ENCODE peak calls at places on chromosomes 2 and 18, in five cellular contexts. One of them, this sample, is unnamed.
A peak's percentile ranks its signal among the peaks of the same experiment; 100 is the strongest.

GRCh38 chr2:157936464-157936863 is 60.3 kb upstream of the ACVR1 start:
- DNase-seq in MM.1S: no peak
- DNase-seq in A172: no peak
- DNase-seq in T-helper 2 cell: no peak
- DNase-seq in pancreas: no peak
- DNase-seq in this sample: no peak

GRCh38 chr18:22429564-22429963 is 11.8 kb upstream of the CTAGE1 start:
- DNase-seq in MM.1S: no peak
- DNase-seq in A172: no peak
- DNase-seq in T-helper 2 cell: no peak
- DNase-seq in pancreas: no peak
- DNase-seq in this sample: no peak

GRCh38 chr18:34595673-34596072 is 114.4 kb upstream of the DTNA start:
- DNase-seq in MM.1S: no peak
- DNase-seq in A172: peak; percentile 57
- DNase-seq in T-helper 2 cell: no peak
- DNase-seq in pancreas: no peak
- DNase-seq in this sample: no peak

GRCh38 chr18:12703714-12704113 is 872 bp downstream of the PSMG2 start:
- DNase-seq in MM.1S: no peak
- DNase-seq in A172: peak; percentile 23
- DNase-seq in T-helper 2 cell: no peak
- DNase-seq in pancreas: no peak
- DNase-seq in this sample: no peak

GRCh38 chr2:42040643-42041277 is 7.1 kb upstream of the PKDCC start:
- DNase-seq in MM.1S: no peak
- DNase-seq in A172: no peak
- DNase-seq in T-helper 2 cell: no peak
- DNase-seq in pancreas: no peak
- DNase-seq in this sample: no peak

GRCh38 chr2:165682546-165682945 is 111.5 kb downstream of the GALNT3 start:
- DNase-seq in MM.1S: no peak
- DNase-seq in A172: no peak
- DNase-seq in T-helper 2 cell: no peak
- DNase-seq in pancreas: no peak
- DNase-seq in this sample: no peak

GRCh38 chr18:77086656-77087390 is 45.8 kb downstream of the MBP start:
- DNase-seq in MM.1S: no peak
- DNase-seq in A172: no peak
- DNase-seq in T-helper 2 cell: no peak
- DNase-seq in pancreas: no peak
- DNase-seq in this sample: no peak

GRCh38 chr18:8754995-8755955 is 49.9 kb downstream of the MTCL1 start:
- DNase-seq in MM.1S: no peak
- DNase-seq in A172: peak; percentile 70
- DNase-seq in T-helper 2 cell: no peak
- DNase-seq in pancreas: peak; percentile 16
- DNase-seq in this sample: no peak

GRCh38 chr2:72894466-72894865 is 7.3 kb downstream of the SPR start:
- DNase-seq in MM.1S: no peak
- DNase-seq in A172: no peak
- DNase-seq in T-helper 2 cell: no peak
- DNase-seq in pancreas: no peak
- DNase-seq in this sample: no peak

GRCh38 chr2:24439971-24440340 is 51.1 kb upstream of the NCOA1 start:
- DNase-seq in MM.1S: no peak
- DNase-seq in A172: no peak
- DNase-seq in T-helper 2 cell: no peak
- DNase-seq in pancreas: no peak
- DNase-seq in this sample: no peak

GRCh38 chr18:57002627-57003026 is 144.3 kb upstream of the BOD1L2 start:
- DNase-seq in MM.1S: no peak
- DNase-seq in A172: no peak
- DNase-seq in T-helper 2 cell: no peak
- DNase-seq in pancreas: no peak
- DNase-seq in this sample: no peak

GRCh38 chr2:138722316-138722715 is 57.9 kb downstream of the NXPH2 start:
- DNase-seq in MM.1S: no peak
- DNase-seq in A172: peak; percentile 50
- DNase-seq in T-helper 2 cell: no peak
- DNase-seq in pancreas: no peak
- DNase-seq in this sample: no peak

GRCh38 chr2:237073552-237073951 is 12.1 kb upstream of the COPS8 start:
- DNase-seq in MM.1S: no peak
- DNase-seq in A172: peak; percentile 59
- DNase-seq in T-helper 2 cell: no peak
- DNase-seq in pancreas: no peak
- DNase-seq in this sample: no peak

GRCh38 chr2:40371525-40372277 is 80.2 kb downstream of the SLC8A1 start:
- DNase-seq in MM.1S: no peak
- DNase-seq in A172: peak; percentile 42
- DNase-seq in T-helper 2 cell: no peak
- DNase-seq in pancreas: peak; percentile 3
- DNase-seq in this sample: no peak

GRCh38 chr18:46607926-46608325 is 49.1 kb downstream of the LOXHD1 start:
- DNase-seq in MM.1S: no peak
- DNase-seq in A172: no peak
- DNase-seq in T-helper 2 cell: no peak
- DNase-seq in pancreas: no peak
- DNase-seq in this sample: no peak

This sample was measured in amygdala.